ENCODE peak calls at places on chromosomes 12 and 14, in four cellular contexts. One of them, this sample, is unnamed.

GRCh38 chr14:102580552-102581110 is 11.8 kb upstream of the RCOR1 start:
- DNase-seq in K562: no peak
- DNase-seq in GM12878: no peak
- DNase-seq in HepG2: no peak
- DNase-seq in this sample: no peak

GRCh38 chr14:91250912-91251311 is 6.4 kb upstream of the GPR68 start:
- DNase-seq in GM12878: no peak
- DNase-seq in K562: no peak
- DNase-seq in HepG2: no peak
- DNase-seq in this sample: no peak

GRCh38 chr14:20530771-20531571 is 25.6 kb downstream of the RNASE10 start:
- DNase-seq in HepG2: peak
- DNase-seq in GM12878: peak
- DNase-seq in K562: peak
- DNase-seq in this sample: peak

GRCh38 chr12:127621366-127621765 is 645.6 kb upstream of the TMEM132C start:
- DNase-seq in GM12878: no peak
- DNase-seq in HepG2: no peak
- DNase-seq in K562: no peak
- DNase-seq in this sample: no peak

GRCh38 chr14:73007835-73008234 is 19.1 kb downstream of the ZFYVE1 start:
- DNase-seq in HepG2: peak
- DNase-seq in K562: no peak
- DNase-seq in GM12878: no peak
- DNase-seq in this sample: no peak

GRCh38 chr12:82687020-82687951 is 580 bp downstream of the TMTC2 start:
- DNase-seq in GM12878: no peak
- DNase-seq in HepG2: no peak
- DNase-seq in K562: no peak
- DNase-seq in this sample: peak

GRCh38 chr14:94180655-94181271 is 6.6 kb downstream of the PPP4R4 start:
- DNase-seq in K562: no peak
- DNase-seq in GM12878: peak
- DNase-seq in HepG2: peak
- DNase-seq in this sample: peak

GRCh38 chr12:104793280-104793679 is 164.8 kb downstream of the SLC41A2 start:
- DNase-seq in GM12878: no peak
- DNase-seq in K562: no peak
- DNase-seq in HepG2: no peak
- DNase-seq in this sample: no peak

GRCh38 chr12:96436366-96437295 is 36.4 kb upstream of the CDK17 start:
- DNase-seq in HepG2: no peak
- DNase-seq in K562: no peak
- DNase-seq in GM12878: no peak
- DNase-seq in this sample: no peak

GRCh38 chr14:104550340-104550848 is 29.2 kb upstream of the C14orf180 start:
- DNase-seq in GM12878: no peak
- DNase-seq in K562: no peak
- DNase-seq in HepG2: no peak
- DNase-seq in this sample: no peak

GRCh38 chr14:103021817-103022668 is 35.3 kb downstream of the CDC42BPB start:
- DNase-seq in GM12878: no peak
- DNase-seq in HepG2: no peak
- DNase-seq in K562: no peak
- DNase-seq in this sample: no peak

DNA sequence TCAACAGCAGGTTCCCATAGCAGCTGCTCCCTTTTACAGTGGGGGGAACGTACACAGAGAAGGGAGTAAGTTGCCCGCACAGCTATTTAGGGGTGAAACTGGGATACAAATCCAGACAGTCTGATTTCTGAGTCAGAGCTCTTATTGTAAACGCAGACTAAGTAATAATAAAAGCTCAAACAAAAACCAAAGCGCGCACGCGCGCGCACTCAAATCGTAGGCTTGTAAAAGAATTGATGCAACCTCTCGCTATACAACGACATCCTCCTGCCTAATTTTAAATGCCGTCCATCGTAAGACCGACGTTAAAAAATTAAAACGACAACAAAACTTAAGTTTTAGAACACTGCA is 747 bp upstream of the DACT1 start:
- DNase-seq in GM12878: no peak
- DNase-seq in HepG2: no peak
- DNase-seq in K562: no peak
- DNase-seq in this sample: no peak
- TF ChIP-seq BHLHE40 in GM12878: no peak
- TF ChIP-seq BHLHE40 in HepG2: no peak
- TF ChIP-seq BHLHE40 in K562: no peak
- TF ChIP-seq BHLHE40 in this sample: no peak

DNA sequence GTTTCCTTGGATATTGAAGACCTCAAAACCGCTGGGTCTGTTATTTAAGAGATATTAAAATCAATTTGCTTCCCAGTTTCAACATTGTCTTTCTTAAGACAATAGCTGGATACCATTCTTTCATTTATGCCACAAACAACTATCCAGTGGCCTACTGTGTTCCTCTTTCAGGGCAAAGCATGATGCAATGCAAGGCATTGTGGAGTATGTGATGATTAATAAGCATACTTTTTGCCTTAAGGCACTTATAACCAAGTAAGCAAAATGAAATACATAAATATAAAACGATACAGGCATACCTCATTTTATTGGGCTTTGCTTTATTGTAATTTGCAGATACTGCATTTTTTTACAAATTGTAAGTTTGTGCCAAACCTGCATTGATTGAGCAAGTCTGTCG is 45.5 kb downstream of the SCN8A start:
- DNase-seq in GM12878: no peak
- DNase-seq in HepG2: no peak
- DNase-seq in K562: no peak
- DNase-seq in this sample: no peak
- TF ChIP-seq FOXK2 in GM12878: no peak
- TF ChIP-seq FOXK2 in HepG2: no peak
- TF ChIP-seq FOXK2 in K562: no peak
- TF ChIP-seq FOXK2 in this sample: no peak

GRCh38 chr14:34951286-34951685 is 31.5 kb upstream of the SRP54 start:
- DNase-seq in K562: no peak
- DNase-seq in HepG2: no peak
- DNase-seq in GM12878: no peak
- DNase-seq in this sample: no peak
- TF ChIP-seq BHLHE40 in K562: no peak
- TF ChIP-seq BHLHE40 in HepG2: no peak
- TF ChIP-seq BHLHE40 in GM12878: no peak
- TF ChIP-seq BHLHE40 in this sample: no peak

GRCh38 chr12:31740618-31741017 is 11.8 kb upstream of the AMN1 start:
- DNase-seq in HepG2: no peak
- DNase-seq in K562: no peak
- DNase-seq in GM12878: no peak
- DNase-seq in this sample: no peak

GRCh38 chr12:31732926-31733548 is 4.2 kb upstream of the AMN1 start:
- DNase-seq in GM12878: peak
- DNase-seq in HepG2: peak
- DNase-seq in K562: peak
- DNase-seq in this sample: no peak

GRCh38 chr12:31737345-31737744 is 8.5 kb upstream of the AMN1 start:
- DNase-seq in K562: no peak
- DNase-seq in GM12878: no peak
- DNase-seq in HepG2: no peak
- DNase-seq in this sample: no peak

GRCh38 chr12:31737763-31738162 is 8.9 kb upstream of the AMN1 start:
- DNase-seq in K562: no peak
- DNase-seq in HepG2: no peak
- DNase-seq in GM12878: no peak
- DNase-seq in this sample: no peak

GRCh38 chr12:31736472-31736871 is 7.7 kb upstream of the AMN1 start:
- DNase-seq in K562: no peak
- DNase-seq in HepG2: no peak
- DNase-seq in GM12878: no peak
- DNase-seq in this sample: no peak
- TF ChIP-seq FOXK2 in K562: no peak
- TF ChIP-seq FOXK2 in HepG2: no peak
- TF ChIP-seq FOXK2 in GM12878: no peak
- TF ChIP-seq FOXK2 in this sample: no peak

GRCh38 chr14:101250948-101251811 is 310.1 kb upstream of the DIO3 start:
- DNase-seq in K562: no peak
- DNase-seq in GM12878: no peak
- DNase-seq in HepG2: no peak
- DNase-seq in this sample: no peak
- TF ChIP-seq BHLHE40 in K562: no peak
- TF ChIP-seq BHLHE40 in GM12878: no peak
- TF ChIP-seq BHLHE40 in HepG2: no peak
- TF ChIP-seq BHLHE40 in this sample: no peak

GRCh38 chr12:52949413-52950331 is 754 bp downstream of the KRT18 start:
- DNase-seq in HepG2: peak
- DNase-seq in GM12878: no peak
- DNase-seq in K562: peak
- DNase-seq in this sample: no peak
- TF ChIP-seq FOXK2 in HepG2: peak
- TF ChIP-seq FOXK2 in GM12878: no peak
- TF ChIP-seq FOXK2 in K562: peak
- TF ChIP-seq FOXK2 in this sample: no peak

GRCh38 chr14:78162202-78162601 is 8.0 kb upstream of the NRXN3 start:
- DNase-seq in HepG2: no peak
- DNase-seq in GM12878: no peak
- DNase-seq in K562: no peak
- DNase-seq in this sample: no peak

GRCh38 chr14:78170203-78170602 is at the start of gene NRXN3:
- DNase-seq in GM12878: no peak
- DNase-seq in HepG2: no peak
- DNase-seq in K562: no peak
- DNase-seq in this sample: peak

GRCh38 chr14:78164226-78164853 is 5.8 kb upstream of the NRXN3 start:
- DNase-seq in HepG2: peak
- DNase-seq in K562: peak
- DNase-seq in GM12878: no peak
- DNase-seq in this sample: peak
- TF ChIP-seq BHLHE40 in HepG2: no peak
- TF ChIP-seq BHLHE40 in K562: no peak
- TF ChIP-seq BHLHE40 in GM12878: no peak
- TF ChIP-seq BHLHE40 in this sample: no peak

GRCh38 chr14:63249112-63249511 is 44.9 kb downstream of the RHOJ start:
- DNase-seq in K562: no peak
- DNase-seq in GM12878: no peak
- DNase-seq in HepG2: no peak
- DNase-seq in this sample: no peak

GRCh38 chr14:63245893-63246292 is 41.6 kb downstream of the RHOJ start:
- DNase-seq in K562: no peak
- DNase-seq in GM12878: no peak
- DNase-seq in HepG2: no peak
- DNase-seq in this sample: no peak

GRCh38 chr14:63243646-63244045 is 39.4 kb downstream of the RHOJ start:
- DNase-seq in HepG2: no peak
- DNase-seq in K562: no peak
- DNase-seq in GM12878: no peak
- DNase-seq in this sample: no peak

GRCh38 chr14:63248211-63248610 is 44.0 kb downstream of the RHOJ start:
- DNase-seq in HepG2: no peak
- DNase-seq in GM12878: no peak
- DNase-seq in K562: no peak
- DNase-seq in this sample: no peak
- TF ChIP-seq FOXK2 in HepG2: no peak
- TF ChIP-seq FOXK2 in GM12878: no peak
- TF ChIP-seq FOXK2 in K562: no peak
- TF ChIP-seq FOXK2 in this sample: no peak

GRCh38 chr12:27012239-27012981 is 1.8 kb downstream of the TM7SF3 start:
- DNase-seq in GM12878: no peak
- DNase-seq in K562: no peak
- DNase-seq in HepG2: peak
- DNase-seq in this sample: no peak
- TF ChIP-seq BHLHE40 in GM12878: no peak
- TF ChIP-seq BHLHE40 in K562: no peak
- TF ChIP-seq BHLHE40 in HepG2: no peak
- TF ChIP-seq BHLHE40 in this sample: no peak

This sample was measured in HEK293T.